ENCODE peak calls at places on chromosome 21, in four cellular contexts. K is CD8-positive, alpha-beta memory T cell; A is right cardiac atrium; O is IMR-90. G is an unnamed sample.

GRCh38 chr21:43734131-43734634 is 15.3 kb downstream of the PDXK start:
- DNase-seq in K (no peak), A (peak), O (no peak), G (no peak)

GRCh38 chr21:42565206-42565810 is 51.7 kb downstream of the SLC37A1 start:
- DNase-seq in K (no peak), A (no peak), O (no peak), G (no peak)

GRCh38 chr21:43194303-43195130 is 25.7 kb downstream of the CRYAA start:
- DNase-seq in K (no peak), A (peak), O (no peak), G (no peak)

GRCh38 chr21:36425286-36425685 is 40.1 kb downstream of the CHAF1B start:
- DNase-seq in K (no peak), A (no peak), O (peak), G (peak)

GRCh38 chr21:26964379-26964778 is 2.5 kb downstream of the ADAMTS5 start:
- DNase-seq in K (no peak), A (peak), O (peak), G (no peak)

GRCh38 chr21:39660596-39660995 is 47.9 kb downstream of the B3GALT5 start:
- DNase-seq in K (no peak), A (peak), O (peak), G (peak)

GRCh38 chr21:33668180-33668579 is 25.9 kb downstream of the ITSN1 start:
- DNase-seq in K (no peak), A (peak), O (peak), G (peak)

GRCh38 chr21:18725653-18726052 is 322.1 kb upstream of the TMPRSS15 start:
- DNase-seq in K (no peak), A (no peak), O (no peak), G (no peak)

GRCh38 chr21:35268817-35269216 is 219.7 kb upstream of the RUNX1 start:
- DNase-seq in K (no peak), A (no peak), O (no peak), G (no peak)

GRCh38 chr21:35268261-35268660 is 219.2 kb upstream of the RUNX1 start:
- DNase-seq in K (no peak), A (no peak), O (no peak), G (no peak)

GRCh38 chr21:35259452-35259851 is 210.3 kb upstream of the RUNX1 start:
- DNase-seq in K (no peak), A (no peak), O (no peak), G (no peak)

GRCh38 chr21:35266546-35266945 is 217.4 kb upstream of the RUNX1 start:
- DNase-seq in K (no peak), A (no peak), O (no peak), G (no peak)

GRCh38 chr21:35265170-35265877 is 216.2 kb upstream of the RUNX1 start:
- DNase-seq in K (no peak), A (no peak), O (peak), G (peak)
- H3K27ac ChIP-seq in K (no peak), A (no peak), O (no peak), G (peak)

GRCh38 chr21:28738882-28739281 is 253.8 kb downstream of the LTN1 start:
- DNase-seq in K (no peak), A (no peak), O (no peak), G (no peak)

GRCh38 chr21:28738305-28738704 is 254.4 kb downstream of the LTN1 start:
- DNase-seq in K (no peak), A (no peak), O (no peak), G (no peak)

GRCh38 chr21:28731700-28732321 is 260.9 kb downstream of the LTN1 start:
- DNase-seq in K (no peak), A (no peak), O (no peak), G (no peak)

GRCh38 chr21:28737671-28738279 is 254.9 kb downstream of the LTN1 start:
- DNase-seq in K (no peak), A (no peak), O (peak), G (peak)

DNA sequence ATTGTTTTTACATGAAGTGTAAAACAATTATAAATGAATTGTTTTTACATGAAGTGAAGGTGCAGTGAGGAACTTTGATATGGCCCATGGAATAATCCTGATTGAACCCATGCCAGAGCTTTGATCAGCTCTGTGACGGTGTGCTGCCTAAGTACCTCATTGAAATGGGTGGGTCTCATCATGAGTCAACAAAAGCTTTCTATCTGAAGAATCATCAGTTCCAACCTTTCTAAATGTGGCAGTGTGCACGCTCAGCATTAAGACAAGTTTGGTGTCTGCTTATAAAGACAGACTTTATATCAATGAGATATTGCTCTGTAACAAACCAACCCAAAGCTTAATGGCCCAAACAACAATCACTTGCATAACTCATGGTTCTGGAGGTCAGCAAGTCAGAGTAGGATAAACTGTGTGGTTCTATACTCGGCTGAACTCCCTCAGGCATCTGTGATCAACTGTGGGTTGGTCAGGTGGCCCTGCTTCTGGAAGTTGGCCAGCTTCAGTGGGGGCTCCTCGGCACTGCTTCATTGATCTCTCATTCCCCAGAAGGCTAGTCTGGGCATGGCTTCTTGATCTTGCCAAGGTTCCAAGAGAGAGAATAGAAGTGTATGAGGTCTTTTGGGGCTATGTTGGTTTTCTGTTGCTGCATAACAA is 258.0 kb downstream of the LTN1 start:
- DNase-seq in K (no peak), A (no peak), O (peak), G (no peak)
- H3K27ac ChIP-seq in K (no peak), A (no peak), O (no peak), G (no peak)

GRCh38 chr21:44867999-44868700 is 5.3 kb downstream of the PTTG1IP start:
- DNase-seq in K (peak), A (peak), O (no peak), G (no peak)

GRCh38 chr21:44867464-44867863 is 6.0 kb downstream of the PTTG1IP start:
- DNase-seq in K (no peak), A (peak), O (no peak), G (no peak)

GRCh38 chr21:44862869-44863685 is 10.4 kb downstream of the PTTG1IP start:
- DNase-seq in K (no peak), A (no peak), O (no peak), G (no peak)

GRCh38 chr21:44866780-44867179 is 6.7 kb downstream of the PTTG1IP start:
- DNase-seq in K (no peak), A (peak), O (peak), G (peak)

GRCh38 chr21:44865561-44866280 is 7.8 kb downstream of the PTTG1IP start:
- DNase-seq in K (no peak), A (no peak), O (no peak), G (no peak)
- H3K27ac ChIP-seq in K (no peak), A (peak), O (no peak), G (no peak)

DNA sequence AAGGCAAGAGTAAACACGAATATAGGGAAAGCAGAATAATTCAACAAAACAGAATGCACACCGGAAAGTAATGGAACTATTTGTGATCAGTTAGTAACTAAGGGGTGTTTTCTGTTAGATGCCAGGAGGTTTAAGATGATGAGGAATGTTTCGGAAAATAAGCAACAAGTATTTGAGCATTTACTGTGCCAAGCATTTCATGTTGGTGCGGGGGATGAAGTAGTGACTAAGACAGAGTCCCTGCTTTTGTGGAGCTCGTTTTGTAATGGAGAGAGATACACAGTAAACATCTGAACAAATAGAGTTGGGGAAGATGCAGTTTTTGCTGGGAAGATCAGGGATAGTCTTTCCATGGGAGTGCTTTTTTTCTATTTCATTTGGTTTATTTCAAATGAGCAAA is 78.7 kb downstream of the DYRK1A start:
- DNase-seq in K (no peak), A (no peak), O (peak), G (no peak)
- H3K27ac ChIP-seq in K (no peak), A (no peak), O (no peak), G (no peak)

DNA sequence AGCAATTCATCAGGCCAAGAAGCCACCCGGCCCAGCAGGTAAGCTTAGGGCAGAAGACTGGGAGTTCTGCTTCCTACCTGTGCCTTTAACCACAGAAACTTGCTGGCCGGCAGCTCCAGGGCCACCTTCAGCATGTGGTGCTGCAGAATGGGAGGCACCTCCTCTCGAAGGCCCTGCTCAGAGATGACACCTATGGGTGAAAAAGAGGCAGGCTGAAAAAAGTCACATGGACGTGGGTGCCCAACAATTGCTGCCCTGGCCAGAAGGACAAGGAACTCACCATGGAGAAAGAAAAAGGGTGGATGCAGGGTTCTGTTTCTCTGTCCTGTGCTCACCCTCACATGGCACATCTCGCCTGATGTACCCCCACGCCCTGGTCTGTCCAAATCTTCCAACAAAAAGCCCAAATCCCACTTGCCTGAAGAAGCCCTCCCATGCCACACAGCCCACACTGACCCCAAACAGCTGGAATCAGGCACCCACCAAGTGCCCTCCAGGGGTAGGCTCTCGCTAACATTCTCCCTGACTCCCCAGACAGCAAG is 33.0 kb downstream of the URB1 start:
- DNase-seq in K (no peak), A (no peak), O (no peak), G (no peak)
- H3K27ac ChIP-seq in K (no peak), A (no peak), O (no peak), G (no peak)

GRCh38 chr21:45638707-45639106 is 4.8 kb upstream of the PCBP3 start:
- DNase-seq in K (no peak), A (no peak), O (no peak), G (no peak)
- H3K27ac ChIP-seq in K (no peak), A (no peak), O (no peak), G (no peak)

GRCh38 chr21:32389337-32390015 is 3.3 kb downstream of the URB1 start:
- DNase-seq in K (no peak), A (no peak), O (peak), G (peak)

GRCh38 chr21:32391755-32392154 is 1.1 kb downstream of the URB1 start:
- DNase-seq in K (no peak), A (no peak), O (no peak), G (no peak)

GRCh38 chr21:32392880-32393676 is at the start of gene URB1:
- DNase-seq in K (peak), A (peak), O (peak), G (peak)

GRCh38 chr21:32392299-32392879 is 423 bp downstream of the URB1 start:
- DNase-seq in K (no peak), A (no peak), O (no peak), G (no peak)

GRCh38 chr21:32393677-32394001 is 827 bp upstream of the URB1 start:
- DNase-seq in K (no peak), A (no peak), O (no peak), G (no peak)
- H3K27ac ChIP-seq in K (peak), A (peak), O (no peak), G (no peak)

DNA sequence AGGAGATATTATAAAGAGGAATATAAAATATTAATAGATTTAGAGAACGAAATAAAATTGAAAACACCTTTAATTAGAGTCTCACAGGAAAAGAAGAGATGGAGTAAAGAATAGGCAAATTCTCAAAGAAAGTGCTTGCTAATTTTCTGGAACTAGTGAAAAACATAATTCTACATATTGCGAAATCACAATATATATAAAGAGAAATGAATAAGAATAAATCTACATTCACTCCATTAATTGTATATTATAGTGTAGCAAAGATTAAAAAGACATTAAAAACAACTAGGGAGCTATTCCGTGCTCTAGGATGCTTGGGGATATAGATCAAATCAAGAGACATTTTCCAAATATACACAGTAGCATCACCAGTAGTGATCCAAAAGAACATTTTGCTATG is 685.2 kb upstream of the NCAM2 start:
- DNase-seq in K (no peak), A (no peak), O (no peak), G (no peak)
- H3K27ac ChIP-seq in K (no peak), A (no peak), O (no peak), G (no peak)

GRCh38 chr21:31938330-31939301 is 65.8 kb downstream of the HUNK start:
- DNase-seq in K (no peak), A (no peak), O (no peak), G (no peak)
- H3K27ac ChIP-seq in K (no peak), A (no peak), O (no peak), G (no peak)